ENCODE peak calls at places on chromosomes 5 and 9, in nine cellular contexts. H, Z, U, D, Y, V, P, S and K are unnamed samples.

GRCh38 chr9:83015897-83016296 is 47.0 kb downstream of the RASEF start:
- DNase-seq in Y (no peak), P (no peak), V (no peak), D (no peak), Z (no peak), U (no peak), H (no peak), S (no peak), K (no peak)

GRCh38 chr9:91028166-91028827 is 226.7 kb downstream of the SYK start:
- DNase-seq in V (no peak), D (no peak), U (no peak), H (no peak), Y (no peak), Z (no peak), S (no peak), P (no peak), K (peak; percentile 76)

GRCh38 chr5:96875805-96876291 is 452 bp upstream of the ERAP2 start:
- DNase-seq in H (peak; percentile 36), U (no peak), S (no peak), V (no peak), D (no peak), P (no peak), Z (no peak), Y (no peak), K (no peak)

GRCh38 chr9:86944974-86945867 is 2.1 kb downstream of the GAS1 start:
- DNase-seq in P (peak; percentile 71), Z (peak; percentile 39), H (no peak), Y (no peak), D (no peak), V (no peak), U (no peak), S (peak; percentile 32), K (no peak)

GRCh38 chr9:117548556-117548955 is 133.7 kb upstream of the ASTN2 start:
- DNase-seq in Y (no peak), U (no peak), H (no peak), Z (no peak), S (no peak), V (no peak), D (no peak), P (no peak), K (no peak)

GRCh38 chr9:14471041-14471440 is 157.1 kb upstream of the NFIB start:
- DNase-seq in S (no peak), Y (no peak), U (no peak), H (no peak), P (no peak), D (no peak), V (no peak), Z (no peak), K (no peak)

GRCh38 chr9:93060746-93061259 is 2.3 kb downstream of the SUSD3 start:
- DNase-seq in Y (peak; percentile 52), U (no peak), D (no peak), Z (peak; percentile 41), P (no peak), H (no peak), S (peak; percentile 83), V (no peak), K (no peak)

GRCh38 chr9:120878188-120879130 is 1.5 kb upstream of the PHF19 start:
- DNase-seq in V (no peak), Y (no peak), S (no peak), H (peak; percentile 51), U (no peak), D (no peak), Z (no peak), P (no peak), K (no peak)

GRCh38 chr5:33444542-33444941 is 3.8 kb downstream of the TARS1 start:
- DNase-seq in V (no peak), P (no peak), Y (no peak), H (no peak), D (no peak), S (no peak), Z (no peak), U (no peak), K (no peak)
- H3K4me3 ChIP-seq in V (no peak overlapping the region), P (peak overlapping the region; percentile 46), Y (no peak overlapping the region), H (peak overlapping the region; percentile 39), D (no peak overlapping the region), S (no peak overlapping the region), Z (no peak overlapping the region), U (no peak overlapping the region), K (no peak overlapping the region)

GRCh38 chr5:1823381-1824034 is 22.3 kb downstream of the NDUFS6 start:
- DNase-seq in D (no peak), P (no peak), H (no peak), Y (no peak), U (peak; percentile 68), Z (no peak), V (no peak), S (no peak), K (no peak)

GRCh38 chr5:1826235-1826980 is 25.2 kb downstream of the NDUFS6 start:
- DNase-seq in Z (no peak), Y (no peak), H (no peak), U (peak; percentile 76), V (peak; percentile 15), D (no peak), S (no peak), P (no peak), K (no peak)

GRCh38 chr5:1821862-1822261 is 20.7 kb downstream of the NDUFS6 start:
- DNase-seq in P (no peak), U (no peak), D (no peak), V (peak; percentile 9), Z (no peak), H (no peak), S (no peak), Y (no peak), K (peak; percentile 53)

GRCh38 chr5:1824903-1825841 is 24.0 kb downstream of the NDUFS6 start:
- DNase-seq in S (no peak), V (no peak), P (no peak), U (peak; percentile 62), Z (no peak), Y (no peak), H (no peak), D (no peak), K (no peak)

GRCh38 chr5:1824109-1824821 is 23.1 kb downstream of the NDUFS6 start:
- DNase-seq in Y (no peak), U (peak; percentile 63), S (no peak), Z (no peak), H (no peak), D (no peak), P (peak; percentile 68), V (no peak), K (no peak)
- TF ChIP-seq CTCF in Y (no peak), U (no peak), S (no peak), Z (no peak), H (peak; percentile 13), D (no peak), P (no peak), V (no peak), K (no peak)

DNA sequence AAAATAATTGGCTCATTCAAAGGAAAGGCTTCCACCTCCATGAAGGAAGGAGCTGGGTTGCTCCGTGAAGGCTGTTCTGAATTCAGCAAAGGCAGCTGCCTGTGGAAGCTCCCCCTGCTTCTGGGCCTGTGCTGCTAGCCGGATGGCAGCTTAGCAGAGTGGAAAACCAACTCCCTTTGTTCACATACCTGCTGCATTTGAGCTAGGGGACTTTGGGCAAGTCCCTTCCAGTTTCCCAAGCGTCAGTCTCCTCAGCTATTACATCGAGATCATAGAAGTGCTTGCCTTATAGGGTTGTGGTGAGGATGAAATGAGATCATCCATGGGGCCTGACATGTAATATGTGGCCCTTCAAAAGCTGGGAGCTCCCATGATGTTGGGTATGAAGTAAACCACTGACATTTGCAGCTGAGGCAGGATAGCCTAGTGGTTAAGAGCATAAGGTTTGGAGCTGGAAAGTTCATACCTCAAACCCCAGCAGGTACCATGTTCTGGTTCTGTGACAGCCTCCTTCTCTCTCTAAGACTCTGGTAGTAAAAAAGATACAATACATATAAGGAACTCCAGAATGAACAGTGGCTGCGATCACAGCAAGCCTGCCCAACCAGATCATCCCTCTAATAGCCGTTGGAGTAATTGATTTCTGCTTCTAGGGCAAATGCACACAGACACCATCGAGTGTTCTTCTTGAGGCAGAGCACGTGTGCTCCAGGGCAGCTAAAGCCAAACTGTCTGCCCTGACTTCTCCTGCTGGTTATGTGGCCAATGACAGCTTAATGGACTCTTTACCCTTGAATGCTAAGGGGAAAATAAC is 11.0 kb upstream of the DENND1A start:
- DNase-seq in P (no peak), V (no peak), Y (no peak), Z (no peak), D (no peak), H (no peak), S (no peak), U (no peak), K (no peak)
- TF ChIP-seq POLR2A in P (no peak), V (no peak), Y (no peak), Z (no peak), D (no peak), H (no peak), S (no peak), U (no peak), K (no peak)

DNA sequence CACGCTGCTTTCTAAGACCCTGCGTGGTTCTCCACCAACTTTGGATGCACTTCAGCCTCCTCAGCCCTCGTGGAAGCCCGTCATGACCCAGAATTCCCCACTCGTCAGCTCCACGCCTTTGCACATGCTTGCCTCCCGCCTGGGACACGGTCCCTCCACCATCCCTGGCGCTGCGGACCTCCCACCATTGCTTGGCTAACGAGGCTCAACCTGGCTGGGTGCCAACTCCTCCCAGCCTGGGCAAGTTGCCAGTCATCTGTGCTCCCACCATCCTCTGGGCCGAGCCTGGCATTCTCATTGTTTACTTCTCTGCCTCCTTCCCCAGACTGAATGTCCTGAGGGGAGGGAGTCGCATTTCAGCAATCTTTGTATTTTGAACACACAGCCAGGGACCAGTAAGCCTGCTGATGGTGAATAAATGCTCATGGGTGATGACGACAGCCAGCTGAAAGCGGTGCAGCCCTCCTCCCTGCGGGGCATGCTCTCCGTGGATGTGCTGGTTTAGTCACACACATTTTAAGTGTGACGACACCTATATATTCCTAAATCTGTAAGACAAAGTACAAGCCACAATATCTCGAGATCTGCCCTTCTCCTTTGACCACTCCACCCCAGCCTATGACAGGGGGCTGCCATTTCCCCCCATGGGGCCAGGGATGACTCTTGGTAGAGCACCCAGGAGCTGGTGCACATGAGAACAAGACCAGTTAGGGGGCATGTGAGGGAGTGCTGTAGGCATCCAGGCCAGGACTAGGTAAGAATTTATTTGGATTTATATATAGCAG is 37.6 kb downstream of the ANKRD33B start:
- DNase-seq in H (no peak), Y (peak; percentile 58), S (peak; percentile 87), U (peak; percentile 93), D (peak; percentile 12), V (peak; percentile 90), P (no peak), Z (peak; percentile 91), K (peak; percentile 90)
- H3K4me3 ChIP-seq in H (no peak overlapping the region), Y (no peak overlapping the region), S (peak overlapping the region; percentile 5), U (peak overlapping the region; percentile 10), D (no peak overlapping the region), V (no peak overlapping the region), P (no peak overlapping the region), Z (no peak overlapping the region), K (no peak overlapping the region)

DNA sequence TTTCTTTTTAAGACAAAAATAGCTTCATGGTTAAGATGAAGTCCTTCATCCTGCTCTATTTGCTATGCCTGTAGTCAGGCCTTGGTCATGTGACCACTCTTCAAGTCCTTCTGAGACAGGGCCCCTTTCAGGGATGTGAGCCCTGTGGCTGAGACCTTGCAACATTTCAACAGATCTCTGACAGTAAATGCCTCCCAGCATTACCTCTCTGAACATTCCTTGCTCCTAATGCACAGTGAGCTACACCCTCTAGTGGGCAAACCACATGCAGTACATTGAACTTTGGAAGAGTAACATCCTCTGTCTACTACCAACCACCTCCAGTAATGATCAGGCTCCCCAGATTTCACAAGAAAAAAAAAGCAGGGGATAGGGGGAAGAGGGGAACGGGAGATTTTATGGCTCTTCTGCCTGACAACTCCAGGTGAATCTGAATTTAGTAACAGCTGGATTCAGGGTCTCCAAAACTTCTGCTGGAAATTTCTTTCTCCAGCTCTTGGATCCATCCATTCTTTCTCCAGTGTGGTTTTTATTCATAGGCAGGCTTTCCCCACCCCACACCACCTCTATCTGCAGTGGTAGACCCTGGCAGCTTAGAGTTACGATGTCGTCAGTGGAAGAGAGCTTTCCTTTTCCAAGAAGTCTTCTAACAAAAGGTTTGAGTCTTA is 8.9 kb upstream of the FBXO38 start:
- DNase-seq in V (peak; percentile 26), D (no peak), Y (peak; percentile 42), P (peak; percentile 49), Z (peak; percentile 65), H (peak; percentile 75), S (peak; percentile 7), U (no peak), K (peak; percentile 28)
- TF ChIP-seq CTCF in V (peak; percentile 53), D (peak; percentile 21), Y (no peak), P (no peak), Z (peak; percentile 69), H (peak; percentile 72), S (peak; percentile 53), U (peak; percentile 62), K (no peak)